ENCODE peak calls at places on chromosome 1, in ten cellular contexts. One of them, this sample, is unnamed.
A peak's percentile ranks its signal among the peaks of the same experiment; 100 is the strongest.

GRCh38 chr1:218266356-218266755 is 18.7 kb upstream of the RRP15 start:
- DNase-seq in brain microvascular endothelial cell: no peak
- DNase-seq in substantia nigra: no peak
- DNase-seq in suprapubic skin: no peak
- DNase-seq in WERI-Rb-1: peak; percentile 35
- DNase-seq in caudate nucleus: no peak
- DNase-seq in CD8-positive, alpha-beta T cell: no peak
- DNase-seq in heart left ventricle: no peak
- DNase-seq in SJSA1: no peak
- DNase-seq in aorta: no peak
- DNase-seq in this sample: no peak

GRCh38 chr1:165397945-165398344 is 41.4 kb upstream of the LMX1A start:
- DNase-seq in brain microvascular endothelial cell: peak; percentile 63
- DNase-seq in substantia nigra: no peak
- DNase-seq in suprapubic skin: no peak
- DNase-seq in WERI-Rb-1: no peak
- DNase-seq in caudate nucleus: no peak
- DNase-seq in CD8-positive, alpha-beta T cell: no peak
- DNase-seq in heart left ventricle: peak; percentile 52
- DNase-seq in SJSA1: peak; percentile 9
- DNase-seq in aorta: peak; percentile 61
- DNase-seq in this sample: no peak

GRCh38 chr1:240258910-240259309 is 167.2 kb downstream of the FMN2 start:
- DNase-seq in brain microvascular endothelial cell: peak; percentile 72
- DNase-seq in substantia nigra: no peak
- DNase-seq in suprapubic skin: no peak
- DNase-seq in WERI-Rb-1: no peak
- DNase-seq in caudate nucleus: no peak
- DNase-seq in CD8-positive, alpha-beta T cell: no peak
- DNase-seq in heart left ventricle: no peak
- DNase-seq in SJSA1: peak; percentile 67
- DNase-seq in aorta: no peak
- DNase-seq in this sample: no peak

GRCh38 chr1:21755067-21755466 is 27.9 kb downstream of the USP48 start:
- DNase-seq in brain microvascular endothelial cell: no peak
- DNase-seq in substantia nigra: no peak
- DNase-seq in suprapubic skin: no peak
- DNase-seq in WERI-Rb-1: no peak
- DNase-seq in caudate nucleus: no peak
- DNase-seq in CD8-positive, alpha-beta T cell: no peak
- DNase-seq in heart left ventricle: no peak
- DNase-seq in SJSA1: no peak
- DNase-seq in aorta: no peak
- DNase-seq in this sample: no peak

GRCh38 chr1:118862755-118863154 is 125.4 kb downstream of the TBX15 start:
- DNase-seq in brain microvascular endothelial cell: no peak
- DNase-seq in substantia nigra: no peak
- DNase-seq in suprapubic skin: no peak
- DNase-seq in WERI-Rb-1: no peak
- DNase-seq in caudate nucleus: no peak
- DNase-seq in CD8-positive, alpha-beta T cell: no peak
- DNase-seq in heart left ventricle: no peak
- DNase-seq in SJSA1: peak; percentile 85
- DNase-seq in aorta: no peak
- DNase-seq in this sample: no peak

GRCh38 chr1:25912076-25912831 is 6.0 kb upstream of the STMN1 start:
- DNase-seq in brain microvascular endothelial cell: peak; percentile 62
- DNase-seq in substantia nigra: no peak
- DNase-seq in suprapubic skin: no peak
- DNase-seq in WERI-Rb-1: no peak
- DNase-seq in caudate nucleus: no peak
- DNase-seq in CD8-positive, alpha-beta T cell: no peak
- DNase-seq in heart left ventricle: no peak
- DNase-seq in SJSA1: no peak
- DNase-seq in aorta: no peak
- DNase-seq in this sample: no peak

GRCh38 chr1:28229089-28229488 is 3.7 kb downstream of the DNAJC8 start:
- DNase-seq in brain microvascular endothelial cell: no peak
- DNase-seq in substantia nigra: no peak
- DNase-seq in suprapubic skin: no peak
- DNase-seq in WERI-Rb-1: no peak
- DNase-seq in caudate nucleus: no peak
- DNase-seq in CD8-positive, alpha-beta T cell: no peak
- DNase-seq in heart left ventricle: no peak
- DNase-seq in SJSA1: no peak
- DNase-seq in aorta: no peak
- DNase-seq in this sample: no peak

GRCh38 chr1:78830321-78830720 is 176.2 kb downstream of the ADGRL4 start:
- DNase-seq in brain microvascular endothelial cell: no peak
- DNase-seq in substantia nigra: no peak
- DNase-seq in suprapubic skin: no peak
- DNase-seq in WERI-Rb-1: no peak
- DNase-seq in caudate nucleus: no peak
- DNase-seq in CD8-positive, alpha-beta T cell: no peak
- DNase-seq in heart left ventricle: no peak
- DNase-seq in SJSA1: no peak
- DNase-seq in aorta: no peak
- DNase-seq in this sample: no peak

GRCh38 chr1:190679032-190679431 is 201.4 kb upstream of the BRINP3 start:
- DNase-seq in brain microvascular endothelial cell: no peak
- DNase-seq in substantia nigra: no peak
- DNase-seq in suprapubic skin: no peak
- DNase-seq in WERI-Rb-1: no peak
- DNase-seq in caudate nucleus: no peak
- DNase-seq in CD8-positive, alpha-beta T cell: no peak
- DNase-seq in heart left ventricle: no peak
- DNase-seq in SJSA1: no peak
- DNase-seq in aorta: no peak
- DNase-seq in this sample: no peak

GRCh38 chr1:42456754-42457089 is 379 bp downstream of the PPCS start:
- DNase-seq in brain microvascular endothelial cell: peak; percentile 25
- DNase-seq in substantia nigra: peak; percentile 63
- DNase-seq in suprapubic skin: peak; percentile 80
- DNase-seq in WERI-Rb-1: peak; percentile 36
- DNase-seq in caudate nucleus: peak; percentile 11
- DNase-seq in CD8-positive, alpha-beta T cell: peak; percentile 67
- DNase-seq in heart left ventricle: peak; percentile 52
- DNase-seq in SJSA1: no peak
- DNase-seq in aorta: peak; percentile 64
- DNase-seq in this sample: peak; percentile 64

GRCh38 chr1:158793604-158794003 is 12.6 kb upstream of the OR6N2 start:
- DNase-seq in brain microvascular endothelial cell: no peak
- DNase-seq in substantia nigra: no peak
- DNase-seq in suprapubic skin: no peak
- DNase-seq in WERI-Rb-1: no peak
- DNase-seq in caudate nucleus: no peak
- DNase-seq in CD8-positive, alpha-beta T cell: peak; percentile 39
- DNase-seq in heart left ventricle: no peak
- DNase-seq in SJSA1: no peak
- DNase-seq in aorta: no peak
- DNase-seq in this sample: no peak

GRCh38 chr1:221987860-221988520 is 246.1 kb upstream of the DUSP10 start:
- DNase-seq in brain microvascular endothelial cell: peak; percentile 81
- DNase-seq in substantia nigra: no peak
- DNase-seq in suprapubic skin: no peak
- DNase-seq in WERI-Rb-1: no peak
- DNase-seq in caudate nucleus: no peak
- DNase-seq in CD8-positive, alpha-beta T cell: no peak
- DNase-seq in heart left ventricle: no peak
- DNase-seq in SJSA1: peak; percentile 45
- DNase-seq in aorta: no peak
- DNase-seq in this sample: no peak

GRCh38 chr1:121418369-121419049 is 233.7 kb downstream of the SRGAP2C start:
- DNase-seq in brain microvascular endothelial cell: no peak
- DNase-seq in substantia nigra: no peak
- DNase-seq in suprapubic skin: no peak
- DNase-seq in WERI-Rb-1: no peak
- DNase-seq in caudate nucleus: no peak
- DNase-seq in CD8-positive, alpha-beta T cell: no peak
- DNase-seq in heart left ventricle: no peak
- DNase-seq in SJSA1: no peak
- DNase-seq in aorta: no peak
- DNase-seq in this sample: no peak

GRCh38 chr1:67675800-67676199 is 9.2 kb upstream of the GADD45A start:
- DNase-seq in brain microvascular endothelial cell: no peak
- DNase-seq in substantia nigra: no peak
- DNase-seq in suprapubic skin: no peak
- DNase-seq in WERI-Rb-1: no peak
- DNase-seq in caudate nucleus: no peak
- DNase-seq in CD8-positive, alpha-beta T cell: no peak
- DNase-seq in heart left ventricle: no peak
- DNase-seq in SJSA1: no peak
- DNase-seq in aorta: no peak
- DNase-seq in this sample: no peak

GRCh38 chr1:167016090-167016750 is 27.1 kb downstream of the MAEL start:
- DNase-seq in brain microvascular endothelial cell: no peak
- DNase-seq in substantia nigra: no peak
- DNase-seq in suprapubic skin: no peak
- DNase-seq in WERI-Rb-1: no peak
- DNase-seq in caudate nucleus: no peak
- DNase-seq in CD8-positive, alpha-beta T cell: no peak
- DNase-seq in heart left ventricle: no peak
- DNase-seq in SJSA1: no peak
- DNase-seq in aorta: no peak
- DNase-seq in this sample: no peak

GRCh38 chr1:55362558-55362957 is 147.4 kb upstream of the USP24 start:
- DNase-seq in brain microvascular endothelial cell: peak; percentile 63
- DNase-seq in substantia nigra: no peak
- DNase-seq in suprapubic skin: no peak
- DNase-seq in WERI-Rb-1: no peak
- DNase-seq in caudate nucleus: no peak
- DNase-seq in CD8-positive, alpha-beta T cell: no peak
- DNase-seq in heart left ventricle: no peak
- DNase-seq in SJSA1: no peak
- DNase-seq in aorta: no peak
- DNase-seq in this sample: no peak

GRCh38 chr1:244757091-244757939 is 78.1 kb upstream of the COX20 start:
- DNase-seq in brain microvascular endothelial cell: no peak
- DNase-seq in substantia nigra: no peak
- DNase-seq in suprapubic skin: no peak
- DNase-seq in WERI-Rb-1: no peak
- DNase-seq in caudate nucleus: no peak
- DNase-seq in CD8-positive, alpha-beta T cell: no peak
- DNase-seq in heart left ventricle: no peak
- DNase-seq in SJSA1: no peak
- DNase-seq in aorta: no peak
- DNase-seq in this sample: no peak

GRCh38 chr1:19456915-19457554 is 28.3 kb downstream of the CAPZB start:
- DNase-seq in brain microvascular endothelial cell: no peak
- DNase-seq in substantia nigra: no peak
- DNase-seq in suprapubic skin: no peak
- DNase-seq in WERI-Rb-1: no peak
- DNase-seq in caudate nucleus: no peak
- DNase-seq in CD8-positive, alpha-beta T cell: no peak
- DNase-seq in heart left ventricle: no peak
- DNase-seq in SJSA1: no peak
- DNase-seq in aorta: no peak
- DNase-seq in this sample: no peak

GRCh38 chr1:111217183-111217910 is 10.2 kb upstream of the CHI3L2 start:
- DNase-seq in brain microvascular endothelial cell: no peak
- DNase-seq in substantia nigra: no peak
- DNase-seq in suprapubic skin: no peak
- DNase-seq in WERI-Rb-1: no peak
- DNase-seq in caudate nucleus: no peak
- DNase-seq in CD8-positive, alpha-beta T cell: no peak
- DNase-seq in heart left ventricle: no peak
- DNase-seq in SJSA1: no peak
- DNase-seq in aorta: no peak
- DNase-seq in this sample: no peak

GRCh38 chr1:155127105-155127671 is 488 bp upstream of the EFNA1 start:
- DNase-seq in brain microvascular endothelial cell: peak; percentile 41
- DNase-seq in substantia nigra: peak; percentile 95
- DNase-seq in suprapubic skin: peak; percentile 83
- DNase-seq in WERI-Rb-1: peak; percentile 52
- DNase-seq in caudate nucleus: peak; percentile 86
- DNase-seq in CD8-positive, alpha-beta T cell: peak; percentile 26
- DNase-seq in heart left ventricle: no peak
- DNase-seq in SJSA1: peak; percentile 81
- DNase-seq in aorta: peak; percentile 68
- DNase-seq in this sample: peak; percentile 92
- H3K27ac ChIP-seq in brain microvascular endothelial cell: no peak overlapping the region
- H3K27ac ChIP-seq in substantia nigra: peak overlapping the region; percentile 99
- H3K27ac ChIP-seq in suprapubic skin: peak overlapping the region; percentile 100
- H3K27ac ChIP-seq in WERI-Rb-1: no peak overlapping the region
- H3K27ac ChIP-seq in caudate nucleus: peak overlapping the region; percentile 98
- H3K27ac ChIP-seq in CD8-positive, alpha-beta T cell: no peak overlapping the region
- H3K27ac ChIP-seq in heart left ventricle: peak overlapping the region; percentile 90
- H3K27ac ChIP-seq in SJSA1: no peak overlapping the region
- H3K27ac ChIP-seq in aorta: no peak overlapping the region
- H3K27ac ChIP-seq in this sample: peak overlapping the region; percentile 97

DNA sequence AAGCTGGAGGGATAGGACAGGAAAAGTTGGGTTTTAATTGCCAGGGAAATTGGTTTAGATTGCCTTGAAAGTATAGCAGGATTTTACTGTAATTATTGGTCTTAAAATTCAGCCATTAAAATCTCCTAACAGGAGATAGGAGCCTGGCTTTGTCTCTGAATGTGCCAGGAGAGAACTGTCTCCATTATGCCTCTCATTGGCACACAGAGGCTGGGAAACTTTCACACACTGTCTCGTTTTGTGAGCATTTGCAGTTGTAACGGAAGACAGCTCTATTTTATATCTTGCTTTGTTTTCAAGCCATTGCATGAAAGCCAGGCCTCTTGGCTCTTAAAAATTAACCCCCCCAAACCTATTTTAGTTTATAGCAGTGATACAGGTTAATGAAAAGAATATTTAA is 12.5 kb downstream of the DNAJC6 start:
- DNase-seq in brain microvascular endothelial cell: no peak
- DNase-seq in substantia nigra: peak; percentile 25
- DNase-seq in suprapubic skin: no peak
- DNase-seq in WERI-Rb-1: no peak
- DNase-seq in caudate nucleus: peak; percentile 31
- DNase-seq in CD8-positive, alpha-beta T cell: no peak
- DNase-seq in heart left ventricle: no peak
- DNase-seq in SJSA1: no peak
- DNase-seq in aorta: no peak
- DNase-seq in this sample: no peak
- H3K27ac ChIP-seq in brain microvascular endothelial cell: no peak overlapping the region
- H3K27ac ChIP-seq in substantia nigra: peak overlapping the region; percentile 84
- H3K27ac ChIP-seq in suprapubic skin: no peak overlapping the region
- H3K27ac ChIP-seq in WERI-Rb-1: no peak overlapping the region
- H3K27ac ChIP-seq in caudate nucleus: peak overlapping the region; percentile 90
- H3K27ac ChIP-seq in CD8-positive, alpha-beta T cell: no peak overlapping the region
- H3K27ac ChIP-seq in heart left ventricle: no peak overlapping the region
- H3K27ac ChIP-seq in SJSA1: no peak overlapping the region
- H3K27ac ChIP-seq in aorta: no peak overlapping the region
- H3K27ac ChIP-seq in this sample: no peak overlapping the region

GRCh38 chr1:63662846-63663245 is 69.6 kb downstream of the PGM1 start:
- DNase-seq in brain microvascular endothelial cell: peak; percentile 34
- DNase-seq in substantia nigra: no peak
- DNase-seq in suprapubic skin: no peak
- DNase-seq in WERI-Rb-1: no peak
- DNase-seq in caudate nucleus: no peak
- DNase-seq in CD8-positive, alpha-beta T cell: no peak
- DNase-seq in heart left ventricle: no peak
- DNase-seq in SJSA1: peak; percentile 68
- DNase-seq in aorta: no peak
- DNase-seq in this sample: no peak
- H3K27ac ChIP-seq in brain microvascular endothelial cell: peak overlapping the region; percentile 83
- H3K27ac ChIP-seq in substantia nigra: no peak overlapping the region
- H3K27ac ChIP-seq in suprapubic skin: peak overlapping the region; percentile 85
- H3K27ac ChIP-seq in WERI-Rb-1: no peak overlapping the region
- H3K27ac ChIP-seq in caudate nucleus: no peak overlapping the region
- H3K27ac ChIP-seq in CD8-positive, alpha-beta T cell: no peak overlapping the region
- H3K27ac ChIP-seq in heart left ventricle: no peak overlapping the region
- H3K27ac ChIP-seq in SJSA1: peak overlapping the region; percentile 88
- H3K27ac ChIP-seq in aorta: no peak overlapping the region
- H3K27ac ChIP-seq in this sample: no peak overlapping the region

GRCh38 chr1:162196387-162196786 is 126.9 kb downstream of the NOS1AP start:
- DNase-seq in brain microvascular endothelial cell: no peak
- DNase-seq in substantia nigra: no peak
- DNase-seq in suprapubic skin: no peak
- DNase-seq in WERI-Rb-1: no peak
- DNase-seq in caudate nucleus: no peak
- DNase-seq in CD8-positive, alpha-beta T cell: no peak
- DNase-seq in heart left ventricle: no peak
- DNase-seq in SJSA1: no peak
- DNase-seq in aorta: no peak
- DNase-seq in this sample: no peak
- H3K27ac ChIP-seq in brain microvascular endothelial cell: no peak overlapping the region
- H3K27ac ChIP-seq in substantia nigra: no peak overlapping the region
- H3K27ac ChIP-seq in suprapubic skin: no peak overlapping the region
- H3K27ac ChIP-seq in WERI-Rb-1: no peak overlapping the region
- H3K27ac ChIP-seq in caudate nucleus: no peak overlapping the region
- H3K27ac ChIP-seq in CD8-positive, alpha-beta T cell: no peak overlapping the region
- H3K27ac ChIP-seq in heart left ventricle: no peak overlapping the region
- H3K27ac ChIP-seq in SJSA1: no peak overlapping the region
- H3K27ac ChIP-seq in aorta: no peak overlapping the region
- H3K27ac ChIP-seq in this sample: no peak overlapping the region

This sample was measured in right lobe of liver.